ENCODE peak calls at places on chromosomes 12 and 14, in six cellular contexts. S is AG04450, T is HCT116, J is left lung, I is fibroblast of lung, A is brain microvascular endothelial cell. M is an unnamed sample.

GRCh38 chr12:79006306-79006705 is 141.7 kb downstream of the SYT1 start:
- DNase-seq in S (no peak), T (peak), J (no peak), I (peak), A (peak), M (peak)

GRCh38 chr12:130965668-130966067 is 12.0 kb downstream of the ADGRD1 start:
- DNase-seq in S (no peak), T (no peak), J (no peak), I (no peak), A (no peak), M (peak)

GRCh38 chr14:57987596-57988300 is 121.9 kb upstream of the SLC35F4 start:
- DNase-seq in S (no peak), T (no peak), J (no peak), I (peak), A (no peak), M (no peak)

GRCh38 chr12:53044052-53044581 is 5.7 kb upstream of the TNS2 start:
- DNase-seq in S (no peak), T (no peak), J (no peak), I (no peak), A (no peak), M (peak)

GRCh38 chr12:107891967-107892366 is 117.5 kb downstream of the ASCL4 start:
- DNase-seq in S (no peak), T (no peak), J (no peak), I (no peak), A (no peak), M (peak)

GRCh38 chr12:90770861-90771260 is 184.1 kb downstream of the CCER1 start:
- DNase-seq in S (no peak), T (no peak), J (no peak), I (peak), A (no peak), M (peak)

GRCh38 chr12:13099910-13100609 is 3.4 kb downstream of the GSG1 start:
- DNase-seq in S (no peak), T (no peak), J (no peak), I (no peak), A (no peak), M (no peak)

GRCh38 chr12:130796985-130797686 is 41.9 kb downstream of the STX2 start:
- DNase-seq in S (no peak), T (no peak), J (peak), I (no peak), A (no peak), M (no peak)

GRCh38 chr14:88422036-88422435 is 36.6 kb downstream of the SPATA7 start:
- DNase-seq in S (no peak), T (no peak), J (no peak), I (no peak), A (no peak), M (no peak)

GRCh38 chr14:50545618-50546017 is 13.2 kb upstream of the MAP4K5 start:
- DNase-seq in S (no peak), T (no peak), J (no peak), I (peak), A (no peak), M (no peak)

GRCh38 chr14:37122288-37122687 is 50.1 kb downstream of the SLC25A21 start:
- DNase-seq in S (peak), T (peak), J (no peak), I (peak), A (no peak), M (peak)

GRCh38 chr12:5309654-5310053 is 122.3 kb upstream of the NTF3 start:
- DNase-seq in S (no peak), T (no peak), J (no peak), I (no peak), A (no peak), M (no peak)

GRCh38 chr14:36784541-36784940 is 122.9 kb downstream of the PAX9 start:
- DNase-seq in S (no peak), T (no peak), J (no peak), I (peak), A (no peak), M (peak)

GRCh38 chr14:92973265-92973797 is 50.4 kb downstream of the CHGA start:
- DNase-seq in S (no peak), T (no peak), J (no peak), I (peak), A (peak), M (peak)

GRCh38 chr14:24576766-24577165 is 716 bp upstream of the CTSG start:
- DNase-seq in S (no peak), T (no peak), J (no peak), I (no peak), A (no peak), M (no peak)

GRCh38 chr14:31700282-31701074 is 139.3 kb downstream of the NUBPL start:
- DNase-seq in S (no peak), T (no peak), J (no peak), I (no peak), A (no peak), M (no peak)

GRCh38 chr14:75531660-75532317 is 9.5 kb downstream of the BATF start:
- DNase-seq in S (no peak), T (no peak), J (no peak), I (peak), A (no peak), M (no peak)

GRCh38 chr14:96083667-96084320 is 44.6 kb downstream of the C14orf132 start:
- DNase-seq in S (no peak), T (no peak), J (peak), I (no peak), A (no peak), M (no peak)

GRCh38 chr12:130880411-130880885 is 8.6 kb downstream of the RAN start:
- DNase-seq in S (no peak), T (no peak), J (no peak), I (no peak), A (no peak), M (no peak)

DNA sequence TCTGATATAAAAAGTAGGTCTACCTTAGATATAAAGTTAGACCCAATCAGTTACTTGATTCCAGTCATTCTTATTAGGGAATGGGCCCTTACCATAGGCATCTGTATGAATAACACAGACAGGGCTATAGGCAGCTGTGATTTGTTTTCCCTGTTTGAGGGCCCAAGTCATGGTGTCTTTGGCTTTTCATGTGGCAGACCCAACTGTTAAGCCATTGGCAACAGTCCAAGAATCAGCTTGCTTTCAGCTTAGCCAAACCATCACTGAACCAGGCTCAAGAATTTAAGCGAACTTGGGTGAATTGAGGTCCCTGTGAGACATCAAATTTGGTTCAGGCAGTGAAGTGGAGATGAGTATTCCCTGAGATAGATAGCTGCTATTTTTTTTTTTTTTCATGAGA is 111.2 kb downstream of the LRRIQ1 start:
- DNase-seq in S (no peak), T (no peak), J (no peak), I (no peak), A (no peak), M (no peak)
- TF ChIP-seq CTCF in S (no peak), T (no peak), J (no peak), I (no peak), A (no peak), M (no peak)

DNA sequence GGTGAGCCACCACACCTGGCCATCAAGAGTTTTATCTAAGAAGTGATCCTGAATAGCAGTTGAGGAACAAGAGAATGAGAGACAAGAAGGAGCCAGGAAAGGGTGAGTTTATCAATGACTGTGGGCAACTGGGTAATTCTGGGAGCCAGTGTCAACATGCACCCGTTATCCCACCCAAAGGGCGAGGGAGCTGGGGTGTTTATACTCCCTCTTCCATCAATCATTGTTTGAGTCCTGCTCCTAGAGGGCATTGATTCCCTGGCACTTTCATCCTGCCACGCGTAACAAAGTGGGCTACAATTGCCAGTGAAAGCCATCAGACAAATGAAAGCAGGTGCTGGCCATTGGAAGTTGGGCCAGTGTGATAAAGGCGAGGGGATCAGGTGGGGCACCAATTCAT is 136.3 kb downstream of the SUDS3 start:
- DNase-seq in S (no peak), T (no peak), J (no peak), I (no peak), A (no peak), M (no peak)
- TF ChIP-seq CTCF in S (no peak), T (no peak), J (no peak), I (no peak), A (no peak), M (no peak)

GRCh38 chr14:77035267-77035666 is 6.8 kb upstream of the IRF2BPL start:
- DNase-seq in S (no peak), T (no peak), J (no peak), I (no peak), A (no peak), M (no peak)

GRCh38 chr14:77033622-77034521 is 5.4 kb upstream of the IRF2BPL start:
- DNase-seq in S (peak), T (no peak), J (peak), I (peak), A (peak), M (peak)

GRCh38 chr14:77031680-77032482 is 3.4 kb upstream of the IRF2BPL start:
- DNase-seq in S (no peak), T (no peak), J (no peak), I (peak), A (peak), M (peak)

GRCh38 chr14:77032483-77032853 is 4.0 kb upstream of the IRF2BPL start:
- DNase-seq in S (no peak), T (no peak), J (no peak), I (no peak), A (no peak), M (no peak)

DNA sequence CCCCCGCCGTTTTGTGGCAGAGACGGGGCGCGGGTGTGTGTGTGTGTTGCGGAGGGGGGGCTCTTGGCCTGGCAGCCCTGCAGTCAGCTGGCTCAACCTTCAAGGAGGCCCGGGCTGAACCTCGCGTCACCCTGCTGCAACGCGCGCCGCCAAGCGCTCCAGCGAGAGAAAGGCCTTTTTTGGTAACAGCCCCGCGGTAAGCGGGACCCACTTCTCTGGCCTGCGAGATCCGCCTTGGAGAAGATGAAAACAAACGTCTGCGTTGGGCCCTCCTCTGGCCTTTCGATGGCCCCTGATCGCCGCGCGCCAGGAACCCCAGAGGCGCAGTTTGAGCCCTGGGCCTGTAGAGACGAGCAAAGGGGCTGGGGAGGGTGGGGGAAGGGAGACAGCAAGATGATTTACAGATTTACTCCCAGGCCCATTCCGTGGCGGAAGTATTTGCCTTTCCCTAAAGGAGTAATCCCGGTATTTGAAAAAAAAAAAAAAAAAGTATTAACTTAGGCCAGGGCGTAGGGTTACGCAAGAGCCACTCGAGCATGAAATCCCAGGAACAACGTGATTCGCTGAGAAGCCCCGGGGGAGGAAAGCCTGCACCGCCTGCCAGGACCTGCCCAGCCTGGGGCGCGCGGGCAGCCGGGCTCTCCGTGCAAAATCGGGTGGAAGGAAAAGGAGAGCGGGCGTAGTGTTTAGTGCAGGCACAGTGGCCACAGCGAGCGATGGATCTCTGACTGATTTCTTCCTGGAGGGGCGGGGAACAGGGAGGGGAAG is 4.5 kb upstream of the IRF2BPL start:
- DNase-seq in S (peak), T (no peak), J (peak), I (peak), A (peak), M (peak)
- TF ChIP-seq CTCF in S (peak), T (no peak), J (peak), I (peak), A (peak), M (no peak)

GRCh38 chr12:84397279-84397678 is 515.3 kb downstream of the SLC6A15 start:
- DNase-seq in S (no peak), T (no peak), J (no peak), I (no peak), A (no peak), M (peak)
- TF ChIP-seq CTCF in S (peak), T (peak), J (no peak), I (no peak), A (no peak), M (no peak)

GRCh38 chr12:24535334-24536019 is 413.4 kb downstream of the BCAT1 start:
- DNase-seq in S (no peak), T (no peak), J (no peak), I (no peak), A (no peak), M (no peak)

GRCh38 chr12:24534632-24535031 is 414.3 kb downstream of the BCAT1 start:
- DNase-seq in S (no peak), T (no peak), J (no peak), I (no peak), A (no peak), M (peak)

GRCh38 chr12:24533953-24534352 is 414.9 kb downstream of the BCAT1 start:
- DNase-seq in S (no peak), T (no peak), J (no peak), I (no peak), A (no peak), M (no peak)

GRCh38 chr12:24527102-24527501 is 421.8 kb downstream of the BCAT1 start:
- DNase-seq in S (no peak), T (no peak), J (no peak), I (no peak), A (no peak), M (no peak)

GRCh38 chr12:24530689-24531088 is 418.2 kb downstream of the BCAT1 start:
- DNase-seq in S (no peak), T (no peak), J (no peak), I (no peak), A (no peak), M (peak)
- TF ChIP-seq CTCF in S (no peak), T (no peak), J (no peak), I (no peak), A (no peak), M (no peak)

GRCh38 chr12:62523619-62524018 is 57.0 kb downstream of the MON2 start:
- DNase-seq in S (no peak), T (no peak), J (no peak), I (no peak), A (no peak), M (no peak)

GRCh38 chr12:62520361-62520760 is 53.7 kb downstream of the MON2 start:
- DNase-seq in S (no peak), T (no peak), J (no peak), I (no peak), A (no peak), M (no peak)

GRCh38 chr12:62519043-62519442 is 52.4 kb downstream of the MON2 start:
- DNase-seq in S (no peak), T (no peak), J (no peak), I (no peak), A (no peak), M (no peak)

GRCh38 chr12:62525306-62525705 is 58.7 kb downstream of the MON2 start:
- DNase-seq in S (no peak), T (no peak), J (no peak), I (no peak), A (no peak), M (no peak)

DNA sequence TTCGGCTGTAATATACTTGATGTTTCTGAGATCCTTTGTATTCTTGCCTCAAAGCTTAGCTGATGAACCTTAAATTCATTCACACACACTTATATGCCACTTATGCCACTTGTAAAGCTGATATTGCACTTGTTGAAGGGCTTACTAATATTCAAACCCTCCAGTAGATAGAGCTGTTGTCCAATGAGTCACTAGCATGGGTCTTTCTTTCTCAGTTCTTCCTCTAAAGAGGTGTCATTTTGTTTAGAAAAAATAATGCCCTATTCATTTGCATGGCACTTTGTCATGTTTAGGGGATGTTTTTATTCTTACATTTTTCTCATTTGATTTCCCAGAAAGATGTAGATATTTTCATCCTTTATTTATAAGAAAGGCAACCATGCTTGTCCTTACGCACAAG is 56.4 kb downstream of the MON2 start:
- DNase-seq in S (no peak), T (no peak), J (no peak), I (peak), A (no peak), M (peak)
- TF ChIP-seq CTCF in S (peak), T (peak), J (no peak), I (no peak), A (no peak), M (no peak)

GRCh38 chr12:28998662-28999120 is 150.4 kb upstream of the FAR2 start:
- DNase-seq in S (peak), T (no peak), J (peak), I (peak), A (peak), M (peak)
- TF ChIP-seq CTCF in S (peak), T (peak), J (peak), I (peak), A (peak), M (peak)

DNA sequence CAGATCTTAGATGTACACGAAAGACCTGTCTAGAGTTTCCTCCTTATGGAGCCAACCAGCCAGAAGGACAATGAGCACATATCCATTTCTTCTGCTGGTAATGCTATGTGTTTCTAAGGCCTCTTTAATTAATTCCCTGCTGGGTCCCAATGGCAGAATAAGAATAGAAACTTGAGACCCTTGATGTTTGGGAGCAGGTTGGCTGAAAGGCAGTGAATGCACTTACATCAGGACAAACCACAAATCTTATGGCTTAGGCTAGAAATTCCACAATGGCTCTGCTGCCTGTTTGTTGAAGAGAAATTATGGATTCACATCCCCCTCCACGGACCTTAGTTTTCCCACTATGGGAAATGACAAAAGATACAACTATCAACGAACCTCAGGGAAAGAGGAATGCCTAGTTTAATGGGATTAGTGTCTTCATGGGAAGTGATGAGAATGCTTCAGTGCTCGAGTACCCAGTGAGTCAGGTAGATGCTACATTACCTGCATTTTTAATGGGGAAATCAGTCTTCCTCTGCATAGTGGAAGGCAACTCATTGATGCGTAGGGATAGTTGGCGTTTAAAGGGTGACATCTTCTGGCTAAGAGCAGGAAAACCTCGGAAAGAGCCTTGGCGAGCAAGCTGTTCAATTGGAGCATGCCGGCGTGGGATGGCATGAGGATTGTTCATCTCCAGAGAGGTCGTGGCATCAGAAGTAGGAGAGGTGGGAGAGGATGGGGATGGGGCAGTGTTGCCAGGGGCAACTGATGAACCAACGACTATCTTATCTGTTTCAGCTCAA is 46.5 kb downstream of the PAPLN start:
- DNase-seq in S (no peak), T (no peak), J (no peak), I (peak), A (no peak), M (peak)
- TF ChIP-seq CTCF in S (peak), T (peak), J (no peak), I (peak), A (peak), M (peak)

DNA sequence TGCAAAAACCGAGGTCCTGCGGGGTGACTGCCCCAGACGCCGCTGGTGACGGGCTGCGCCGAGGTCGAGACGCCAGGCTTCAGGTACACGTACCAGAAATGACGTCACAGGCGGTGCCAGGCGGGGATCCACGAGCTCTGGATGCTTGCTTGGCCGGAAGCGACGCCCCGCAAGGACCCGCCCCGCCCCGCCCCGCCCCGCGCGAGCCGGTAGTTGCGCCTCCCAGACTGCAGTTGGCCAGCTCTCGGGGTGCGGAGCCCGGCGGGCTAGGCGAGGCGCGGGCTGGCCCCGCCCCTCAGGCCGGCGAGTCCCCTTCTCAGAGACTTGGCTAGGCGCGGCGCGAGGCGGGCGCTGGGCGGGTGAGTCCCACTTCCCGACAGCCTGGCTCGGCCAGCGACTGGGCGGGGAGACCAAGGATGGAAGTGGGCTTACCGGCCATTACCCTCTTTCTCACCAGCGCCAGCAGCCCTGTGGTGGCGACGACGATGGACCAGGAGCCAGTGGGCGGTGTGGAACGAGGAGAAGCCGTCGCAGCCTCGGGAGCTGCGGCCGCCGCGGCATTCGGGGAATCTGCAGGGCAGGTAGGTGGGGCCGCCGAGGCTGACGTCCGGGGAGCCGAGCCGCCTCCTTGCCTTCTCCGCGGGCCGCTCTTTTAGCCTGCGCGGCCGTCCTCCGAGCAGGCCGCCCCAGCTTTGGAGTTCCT is at the start of gene FAM177A1:
- DNase-seq in S (peak), T (peak), J (peak), I (peak), A (peak), M (peak)
- TF ChIP-seq CTCF in S (no peak), T (no peak), J (peak), I (no peak), A (peak), M (no peak)

M was measured in cardiac fibroblast.